ENCODE peak calls at places on chromosome 14, in nine cellular contexts. N is H7; Y is tibial artery; P is effector memory CD4-positive, alpha-beta T cell; R is heart right ventricle; Z is bronchial epithelial cell; B is endothelial cell of umbilical vein; E is HCT116; W is stomach. A is an unnamed sample.

GRCh38 chr14:37903561-37904191 is 304.0 kb upstream of the SSTR1 start:
- DNase-seq in W (no peak), P (no peak), Z (peak; percentile 49), N (peak; percentile 13), E (peak; percentile 28), R (no peak), B (peak; percentile 64), Y (no peak), A (no peak)

GRCh38 chr14:90760591-90761316 is 55.5 kb downstream of the TTC7B start:
- DNase-seq in N (peak; percentile 69), E (no peak), W (no peak), R (no peak), Z (peak; percentile 46), P (no peak), Y (no peak), B (peak; percentile 59), A (no peak)

GRCh38 chr14:95069547-95069946 is 87.8 kb downstream of the DICER1 start:
- DNase-seq in B (no peak), E (no peak), Z (no peak), Y (no peak), R (no peak), W (no peak), P (no peak), N (no peak), A (no peak)

GRCh38 chr14:105337966-105338365 is 23.4 kb downstream of the PACS2 start:
- DNase-seq in Y (peak; percentile 65), P (no peak), R (peak; percentile 73), W (peak; percentile 55), E (no peak), B (peak; percentile 37), Z (no peak), N (no peak), A (peak; percentile 46)

GRCh38 chr14:41901089-41901488 is 294.4 kb downstream of the LRFN5 start:
- DNase-seq in Z (no peak), Y (no peak), E (no peak), W (no peak), N (no peak), R (no peak), B (no peak), P (no peak), A (no peak)

GRCh38 chr14:59688224-59689170 is 111.9 kb upstream of the CCDC175 start:
- DNase-seq in B (peak; percentile 44), R (no peak), N (peak; percentile 22), Y (peak; percentile 77), E (peak; percentile 24), Z (peak; percentile 58), P (no peak), W (peak; percentile 44), A (no peak)

GRCh38 chr14:106665814-106666213 is 1139.4 kb downstream of the TMEM121 start:
- DNase-seq in Z (no peak), B (no peak), Y (no peak), P (no peak), E (no peak), R (no peak), N (no peak), W (no peak), A (no peak)

GRCh38 chr14:98466807-98467206 is 805.2 kb downstream of the BCL11B start:
- DNase-seq in Y (no peak), W (no peak), P (no peak), E (no peak), R (no peak), N (no peak), B (no peak), Z (peak; percentile 75), A (no peak)

GRCh38 chr14:94391284-94391914 is 3.0 kb upstream of the SERPINA1 start:
- DNase-seq in P (no peak), Z (no peak), E (no peak), R (no peak), Y (no peak), N (peak; percentile 7), B (no peak), W (no peak), A (peak; percentile 43)

GRCh38 chr14:65704412-65704811 is 291.9 kb downstream of the FUT8 start:
- DNase-seq in W (no peak), Y (no peak), N (no peak), Z (peak; percentile 17), R (no peak), E (no peak), B (no peak), P (no peak), A (no peak)

GRCh38 chr14:75946785-75947184 is 35.0 kb downstream of the TGFB3 start:
- DNase-seq in Z (no peak), P (no peak), Y (no peak), R (no peak), W (no peak), N (no peak), E (no peak), B (no peak), A (no peak)

GRCh38 chr14:77158175-77158908 is 16.8 kb upstream of the ZDHHC22 start:
- DNase-seq in E (no peak), Z (peak; percentile 44), W (no peak), P (no peak), R (peak; percentile 38), B (peak; percentile 20), Y (no peak), N (peak; percentile 72), A (no peak)

GRCh38 chr14:58362798-58363412 is 32.8 kb upstream of the TOMM20L start:
- DNase-seq in B (peak; percentile 28), E (peak; percentile 21), W (no peak), N (peak; percentile 13), R (no peak), Y (no peak), P (no peak), Z (peak; percentile 60), A (no peak)

GRCh38 chr14:72812292-72812851 is 81.5 kb downstream of the DPF3 start:
- DNase-seq in B (no peak), P (no peak), Y (peak; percentile 94), E (no peak), W (peak; percentile 27), N (peak; percentile 51), Z (peak; percentile 63), R (peak; percentile 72), A (no peak)

GRCh38 chr14:59819446-59820088 is 51.0 kb downstream of the RTN1 start:
- DNase-seq in W (no peak), Z (no peak), Y (no peak), R (no peak), B (no peak), P (no peak), N (peak; percentile 22), E (no peak), A (no peak)

GRCh38 chr14:28759658-28760313 is 6.8 kb upstream of the FOXG1 start:
- DNase-seq in E (no peak), Y (no peak), Z (no peak), N (peak; percentile 65), W (no peak), P (no peak), R (no peak), B (no peak), A (no peak)

GRCh38 chr14:103973354-103973753 is 31.0 kb upstream of the RD3L start:
- DNase-seq in P (no peak), Y (no peak), E (no peak), W (no peak), Z (no peak), B (no peak), R (no peak), N (no peak), A (no peak)

GRCh38 chr14:87869619-87870583 is 123.1 kb downstream of the GALC start:
- DNase-seq in R (no peak), W (no peak), E (no peak), B (no peak), Z (peak; percentile 93), Y (no peak), N (no peak), P (no peak), A (no peak)

GRCh38 chr14:97851438-97851995 is 1054.3 kb downstream of the VRK1 start:
- DNase-seq in Z (no peak), N (no peak), R (no peak), W (no peak), B (no peak), P (no peak), Y (no peak), E (no peak), A (no peak)

GRCh38 chr14:70658899-70659298 is 17.2 kb downstream of the TTC9 start:
- DNase-seq in R (no peak), Z (no peak), P (no peak), N (no peak), Y (no peak), B (no peak), W (no peak), E (no peak), A (no peak)

GRCh38 chr14:52000631-52001030 is 11.3 kb downstream of the RTRAF start:
- DNase-seq in P (no peak), R (no peak), Y (no peak), B (no peak), Z (no peak), N (no peak), W (no peak), E (no peak), A (no peak)
- H3K36me3 ChIP-seq in P (peaks cover 60% of the 10 kb centered on the region), R (peaks cover 65% of the 10 kb centered on the region), Y (peaks cover 43% of the 10 kb centered on the region), B (peaks cover 30% of the 10 kb centered on the region), Z (peaks cover 3% of the 10 kb centered on the region), N (peaks cover 23% of the 10 kb centered on the region), W (peaks cover 15% of the 10 kb centered on the region), E (peaks cover 63% of the 10 kb centered on the region), A (peaks cover 79% of the 10 kb centered on the region)

GRCh38 chr14:82951171-82951570 is 1417.5 kb upstream of the SEL1L start:
- DNase-seq in N (no peak), W (no peak), E (no peak), P (no peak), Y (no peak), R (no peak), B (no peak), Z (no peak), A (no peak)
- H3K36me3 ChIP-seq in N (no peaks in the 10 kb centered on the region), W (no peaks in the 10 kb centered on the region), E (no peaks in the 10 kb centered on the region), P (no peaks in the 10 kb centered on the region), Y (no peaks in the 10 kb centered on the region), R (no peaks in the 10 kb centered on the region), B (no peaks in the 10 kb centered on the region), Z (no peaks in the 10 kb centered on the region), A (no peaks in the 10 kb centered on the region)

DNA sequence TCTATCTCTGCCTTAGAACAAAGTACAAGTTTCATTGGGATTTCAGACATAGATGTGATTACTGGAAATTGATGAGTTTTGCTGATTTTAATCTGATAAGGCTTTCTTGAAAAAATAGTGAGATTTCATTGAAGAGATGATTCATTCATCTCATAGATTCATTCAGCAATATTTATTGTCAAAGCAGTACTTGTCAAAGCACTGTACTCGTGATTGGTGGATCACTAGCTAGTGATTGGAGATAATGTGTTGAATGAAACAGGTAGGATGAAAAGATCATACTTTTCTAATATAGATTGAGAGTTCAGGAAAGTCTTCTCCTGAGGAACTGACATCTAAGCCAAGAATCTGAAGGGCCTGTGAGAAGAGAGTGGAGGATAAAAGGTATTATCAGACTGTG is 71.0 kb downstream of the KTN1 start:
- DNase-seq in P (no peak), Z (no peak), N (no peak), W (no peak), Y (no peak), R (no peak), E (no peak), B (no peak), A (no peak)
- H3K36me3 ChIP-seq in P (peaks cover 44% of the 10 kb centered on the region), Z (peaks cover 6% of the 10 kb centered on the region), N (peaks cover 9% of the 10 kb centered on the region), W (peaks cover 14% of the 10 kb centered on the region), Y (peaks cover 54% of the 10 kb centered on the region), R (peaks cover 89% of the 10 kb centered on the region), E (peaks cover 57% of the 10 kb centered on the region), B (peaks cover 22% of the 10 kb centered on the region), A (peaks cover 88% of the 10 kb centered on the region)

GRCh38 chr14:64215274-64215673 is 78.9 kb downstream of the ESR2 start:
- DNase-seq in W (no peak), P (no peak), Z (no peak), N (no peak), Y (no peak), R (no peak), B (no peak), E (no peak), A (no peak)
- H3K36me3 ChIP-seq in W (peaks cover 44% of the 10 kb centered on the region), P (peaks cover 97% of the 10 kb centered on the region), Z (peaks cover 33% of the 10 kb centered on the region), N (peaks cover 31% of the 10 kb centered on the region), Y (peaks cover 74% of the 10 kb centered on the region), R (peaks cover 83% of the 10 kb centered on the region), B (no peaks in the 10 kb centered on the region), E (peaks cover 8% of the 10 kb centered on the region), A (peaks cover 96% of the 10 kb centered on the region)

GRCh38 chr14:54788701-54789100 is 113.9 kb downstream of the GCH1 start:
- DNase-seq in Z (no peak), N (no peak), Y (no peak), R (no peak), E (no peak), P (no peak), W (no peak), B (no peak), A (no peak)
- H3K36me3 ChIP-seq in Z (peaks cover 7% of the 10 kb centered on the region), N (peaks cover 5% of the 10 kb centered on the region), Y (peaks cover 20% of the 10 kb centered on the region), R (peaks cover 70% of the 10 kb centered on the region), E (no peaks in the 10 kb centered on the region), P (no peaks in the 10 kb centered on the region), W (peaks cover 12% of the 10 kb centered on the region), B (peaks cover 12% of the 10 kb centered on the region), A (peaks cover 47% of the 10 kb centered on the region)